ENCODE peak calls at places on chromosomes 7 and 10, in five cellular contexts. P, A, J, H and X are unnamed samples.

GRCh38 chr10:51000164-51000563 is 74.1 kb upstream of the PRKG1 start:
- DNase-seq in H (peak), P (no peak), J (peak), A (no peak), X (no peak)

GRCh38 chr7:106858618-106859532 is 6.2 kb upstream of the PIK3CG start:
- DNase-seq in P (no peak), J (no peak), A (no peak), H (no peak), X (no peak)

GRCh38 chr10:2885956-2886296 is 181.4 kb upstream of the PFKP start:
- DNase-seq in P (no peak), H (no peak), A (no peak), J (no peak), X (no peak)

GRCh38 chr10:98516352-98516751 is 69.6 kb upstream of the HPS1 start:
- DNase-seq in J (no peak), A (no peak), H (no peak), P (no peak), X (no peak)

GRCh38 chr7:127918130-127918529 is 113.1 kb downstream of the LRRC4 start:
- DNase-seq in J (no peak), H (no peak), P (no peak), A (no peak), X (no peak)

GRCh38 chr7:68792351-68792750 is 805.9 kb upstream of the AUTS2 start:
- DNase-seq in P (no peak), H (no peak), J (no peak), A (no peak), X (no peak)

GRCh38 chr7:30920584-30921539 is 9.2 kb downstream of the AQP1 start:
- DNase-seq in H (no peak), J (peak), A (no peak), P (no peak), X (no peak)

GRCh38 chr7:158055726-158056510 is 531.7 kb downstream of the PTPRN2 start:
- DNase-seq in A (no peak), H (no peak), J (no peak), P (no peak), X (no peak)

GRCh38 chr10:33863347-33863746 is 528.9 kb upstream of the NRP1 start:
- DNase-seq in A (no peak), P (no peak), J (no peak), H (no peak), X (no peak)

GRCh38 chr10:101570764-101571572 is 17.1 kb downstream of the POLL start:
- DNase-seq in H (no peak), J (no peak), A (no peak), P (no peak), X (no peak)

GRCh38 chr10:89414146-89414878 is at the start of gene IFIT5:
- DNase-seq in P (peak), J (peak), H (no peak), A (peak), X (peak)

GRCh38 chr10:283916-284356 is 148.7 kb downstream of the ZMYND11 start:
- DNase-seq in A (no peak), H (no peak), P (no peak), J (no peak), X (peak)

GRCh38 chr7:44281811-44282600 is 43.4 kb downstream of the CAMK2B start:
- DNase-seq in A (no peak), H (no peak), J (no peak), P (peak), X (no peak)

GRCh38 chr7:13989138-13989943 is at the start of gene ETV1:
- DNase-seq in A (no peak), P (no peak), J (no peak), H (no peak), X (peak)

GRCh38 chr7:116210345-116211005 is at the start of gene TES:
- DNase-seq in H (no peak), J (no peak), A (peak), P (peak), X (peak)

GRCh38 chr7:115906690-115907089 is 123.9 kb downstream of the TFEC start:
- DNase-seq in H (no peak), A (no peak), P (no peak), J (no peak), X (no peak)

GRCh38 chr7:47337531-47337930 is 244.4 kb downstream of the TNS3 start:
- DNase-seq in H (no peak), P (no peak), J (no peak), A (no peak), X (no peak)

GRCh38 chr10:75062900-75063299 is 48.6 kb upstream of the SAMD8 start:
- DNase-seq in P (no peak), A (no peak), H (no peak), J (no peak), X (no peak)

GRCh38 chr7:46115410-46115809 is 194.3 kb upstream of the IGFBP3 start:
- DNase-seq in J (no peak), A (no peak), H (no peak), P (no peak), X (no peak)